ENCODE peak calls at places on chromosomes 2 and 18, in six cellular contexts. H is mucosa of descending colon; W is IMR-90; N is naive thymus-derived CD4-positive, alpha-beta T cell; E is SK-N-SH treated with all-trans-retinoic acid at 6 μM for 48 hours; V is effector memory CD8-positive, alpha-beta T cell. C is an unnamed sample.
A peak's percentile ranks its signal among the peaks of the same experiment; 100 is the strongest.

GRCh38 chr2:221380686-221381085 is 191.4 kb downstream of the EPHA4 start:
- ATAC-seq in H (no peak), W (no peak), N (no peak), E (no peak), V (no peak), C (no peak)

GRCh38 chr18:63224574-63224973 is 95.0 kb downstream of the BCL2 start:
- ATAC-seq in H (no peak), W (no peak), N (peak; percentile 76), E (no peak), V (peak; percentile 79), C (no peak)

GRCh38 chr2:154740360-154740759 is 41.9 kb downstream of the KCNJ3 start:
- ATAC-seq in H (no peak), W (no peak), N (no peak), E (no peak), V (no peak), C (no peak)

GRCh38 chr18:36436387-36436786 is 138.9 kb downstream of the FHOD3 start:
- ATAC-seq in H (no peak), W (no peak), N (no peak), E (no peak), V (no peak), C (no peak)

GRCh38 chr2:199956062-199956380 is 639 bp downstream of the MAIP1 start:
- ATAC-seq in H (peak; percentile 1), W (no peak), N (no peak), E (no peak), V (no peak), C (no peak)

GRCh38 chr2:59322870-59323269 is 1081.7 kb upstream of the FANCL start:
- ATAC-seq in H (no peak), W (no peak), N (no peak), E (no peak), V (no peak), C (no peak)

GRCh38 chr2:28709101-28709500 is 42.5 kb upstream of the PPP1CB start:
- ATAC-seq in H (peak; percentile 93), W (peak; percentile 46), N (no peak), E (no peak), V (no peak), C (peak; percentile 67)

GRCh38 chr2:177599072-177599688 is 206.6 kb downstream of the AGPS start:
- ATAC-seq in H (no peak), W (no peak), N (no peak), E (no peak), V (no peak), C (no peak)

GRCh38 chr2:18741888-18742287 is 152.5 kb upstream of the NT5C1B start:
- ATAC-seq in H (no peak), W (peak; percentile 81), N (no peak), E (no peak), V (no peak), C (no peak)

GRCh38 chr18:36518839-36519238 is 221.3 kb downstream of the FHOD3 start:
- ATAC-seq in H (no peak), W (peak; percentile 43), N (no peak), E (peak; percentile 67), V (no peak), C (no peak)

GRCh38 chr2:113258748-113259147 is 20.0 kb downstream of the PAX8 start:
- ATAC-seq in H (no peak), W (no peak), N (no peak), E (no peak), V (no peak), C (no peak)

GRCh38 chr2:197997083-197997541 is 192.7 kb downstream of the PLCL1 start:
- ATAC-seq in H (no peak), W (no peak), N (no peak), E (no peak), V (no peak), C (no peak)

GRCh38 chr2:120803085-120803484 is 67.4 kb downstream of the GLI2 start:
- ATAC-seq in H (peak; percentile 18), W (peak; percentile 36), N (no peak), E (no peak), V (no peak), C (peak; percentile 36)

GRCh38 chr2:3272761-3273160 is 104.9 kb downstream of the EIPR1 start:
- ATAC-seq in H (no peak), W (no peak), N (no peak), E (no peak), V (no peak), C (no peak)